ENCODE peak calls at places on chromosome 17, in six cellular contexts. One of them, this sample, is unnamed.

GRCh38 chr17:72666519-72666874 is 426.0 kb downstream of the SLC39A11 start:
- DNase-seq in AG04450: no peak
- DNase-seq in CD8-positive, alpha-beta memory T cell: no peak
- DNase-seq in NT2/D1: no peak
- DNase-seq in ovary: no peak
- DNase-seq in GM06990: no peak
- DNase-seq in this sample: no peak

GRCh38 chr17:82970067-82970466 is 109.3 kb upstream of the METRNL start:
- DNase-seq in AG04450: no peak
- DNase-seq in ovary: no peak
- DNase-seq in GM06990: peak; percentile 57
- DNase-seq in CD8-positive, alpha-beta memory T cell: no peak
- DNase-seq in NT2/D1: no peak
- DNase-seq in this sample: no peak

GRCh38 chr17:50560185-50560824 is at the start of gene CACNA1G:
- DNase-seq in CD8-positive, alpha-beta memory T cell: peak; percentile 86
- DNase-seq in NT2/D1: peak; percentile 85
- DNase-seq in ovary: peak; percentile 93
- DNase-seq in GM06990: peak; percentile 87
- DNase-seq in AG04450: peak; percentile 26
- DNase-seq in this sample: peak; percentile 86

GRCh38 chr17:19904412-19904811 is 36.7 kb upstream of the ULK2 start:
- DNase-seq in AG04450: no peak
- DNase-seq in CD8-positive, alpha-beta memory T cell: no peak
- DNase-seq in NT2/D1: no peak
- DNase-seq in GM06990: no peak
- DNase-seq in ovary: no peak
- DNase-seq in this sample: no peak

GRCh38 chr17:76213491-76213890 is 26.8 kb downstream of the RNF157 start:
- DNase-seq in AG04450: no peak
- DNase-seq in GM06990: no peak
- DNase-seq in NT2/D1: peak; percentile 48
- DNase-seq in CD8-positive, alpha-beta memory T cell: no peak
- DNase-seq in ovary: no peak
- DNase-seq in this sample: no peak

GRCh38 chr17:33106525-33107162 is 115.0 kb downstream of the SPACA3 start:
- DNase-seq in CD8-positive, alpha-beta memory T cell: no peak
- DNase-seq in AG04450: no peak
- DNase-seq in GM06990: no peak
- DNase-seq in ovary: no peak
- DNase-seq in NT2/D1: no peak
- DNase-seq in this sample: no peak

GRCh38 chr17:76659928-76660614 is 16.5 kb upstream of the ST6GALNAC1 start:
- DNase-seq in ovary: no peak
- DNase-seq in AG04450: no peak
- DNase-seq in CD8-positive, alpha-beta memory T cell: peak; percentile 49
- DNase-seq in NT2/D1: no peak
- DNase-seq in GM06990: no peak
- DNase-seq in this sample: peak; percentile 54

GRCh38 chr17:41415833-41416335 is 8.5 kb downstream of the KRT37 start:
- DNase-seq in ovary: peak; percentile 72
- DNase-seq in AG04450: no peak
- DNase-seq in CD8-positive, alpha-beta memory T cell: no peak
- DNase-seq in GM06990: no peak
- DNase-seq in NT2/D1: no peak
- DNase-seq in this sample: no peak

GRCh38 chr17:82402865-82403264 is 15.3 kb upstream of the HEXD start:
- DNase-seq in NT2/D1: no peak
- DNase-seq in GM06990: no peak
- DNase-seq in CD8-positive, alpha-beta memory T cell: no peak
- DNase-seq in ovary: no peak
- DNase-seq in AG04450: no peak
- DNase-seq in this sample: no peak

GRCh38 chr17:68777856-68778694 is 176.9 kb upstream of the FAM20A start:
- DNase-seq in ovary: no peak
- DNase-seq in GM06990: no peak
- DNase-seq in AG04450: no peak
- DNase-seq in NT2/D1: no peak
- DNase-seq in CD8-positive, alpha-beta memory T cell: no peak
- DNase-seq in this sample: no peak

GRCh38 chr17:82424001-82424862 is 5.8 kb upstream of the OGFOD3 start:
- DNase-seq in ovary: no peak
- DNase-seq in CD8-positive, alpha-beta memory T cell: peak; percentile 64
- DNase-seq in GM06990: no peak
- DNase-seq in NT2/D1: peak; percentile 49
- DNase-seq in AG04450: no peak
- DNase-seq in this sample: peak; percentile 57

GRCh38 chr17:55814377-55814776 is 63.5 kb downstream of the PCTP start:
- DNase-seq in AG04450: no peak
- DNase-seq in NT2/D1: no peak
- DNase-seq in GM06990: no peak
- DNase-seq in ovary: no peak
- DNase-seq in CD8-positive, alpha-beta memory T cell: no peak
- DNase-seq in this sample: no peak

GRCh38 chr17:78237403-78238012 is 6.1 kb downstream of the TMEM235 start:
- DNase-seq in CD8-positive, alpha-beta memory T cell: no peak
- DNase-seq in GM06990: no peak
- DNase-seq in AG04450: no peak
- DNase-seq in ovary: peak; percentile 80
- DNase-seq in NT2/D1: no peak
- DNase-seq in this sample: no peak

GRCh38 chr17:58968662-58969061 is 138.0 kb downstream of the TRIM37 start:
- DNase-seq in GM06990: no peak
- DNase-seq in NT2/D1: no peak
- DNase-seq in AG04450: no peak
- DNase-seq in ovary: no peak
- DNase-seq in CD8-positive, alpha-beta memory T cell: no peak
- DNase-seq in this sample: peak; percentile 39

GRCh38 chr17:17042851-17043667 is 802 bp downstream of the MPRIP start:
- DNase-seq in AG04450: no peak
- DNase-seq in ovary: peak; percentile 42
- DNase-seq in GM06990: no peak
- DNase-seq in NT2/D1: no peak
- DNase-seq in CD8-positive, alpha-beta memory T cell: peak; percentile 57
- DNase-seq in this sample: no peak

GRCh38 chr17:2002767-2003329 is 22.3 kb downstream of the RTN4RL1 start:
- DNase-seq in NT2/D1: no peak
- DNase-seq in ovary: no peak
- DNase-seq in GM06990: no peak
- DNase-seq in CD8-positive, alpha-beta memory T cell: no peak
- DNase-seq in AG04450: no peak
- DNase-seq in this sample: no peak

GRCh38 chr17:63989622-63990345 is 8.4 kb upstream of the PRR29 start:
- DNase-seq in AG04450: no peak
- DNase-seq in ovary: no peak
- DNase-seq in CD8-positive, alpha-beta memory T cell: no peak
- DNase-seq in GM06990: no peak
- DNase-seq in NT2/D1: no peak
- DNase-seq in this sample: no peak

GRCh38 chr17:49995055-49995738 is at the start of gene DLX3:
- DNase-seq in ovary: peak; percentile 67
- DNase-seq in CD8-positive, alpha-beta memory T cell: no peak
- DNase-seq in GM06990: no peak
- DNase-seq in AG04450: no peak
- DNase-seq in NT2/D1: peak; percentile 62
- DNase-seq in this sample: no peak

DNA sequence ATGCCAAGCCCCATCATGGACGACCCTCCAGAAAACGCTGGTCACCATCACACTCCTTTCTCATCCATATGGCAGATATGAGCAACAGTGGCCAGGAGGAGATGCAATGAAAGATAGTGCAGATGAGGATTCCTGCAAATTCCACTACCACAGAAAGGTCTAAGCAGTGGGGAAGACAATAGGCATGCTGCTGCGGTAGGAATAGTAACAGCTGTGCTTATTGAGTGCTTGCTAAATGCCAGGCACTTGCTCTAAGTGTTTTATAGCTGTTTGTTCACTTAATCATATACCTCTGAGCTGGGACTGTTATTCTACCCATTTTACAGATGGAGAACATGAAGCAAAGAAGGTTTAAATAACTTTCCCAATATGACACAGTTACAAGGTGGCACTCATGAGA is 46.6 kb upstream of the AKAP1 start:
- DNase-seq in NT2/D1: no peak
- DNase-seq in ovary: no peak
- DNase-seq in AG04450: no peak
- DNase-seq in GM06990: no peak
- DNase-seq in CD8-positive, alpha-beta memory T cell: no peak
- DNase-seq in this sample: no peak
- H3K27me3 ChIP-seq in NT2/D1: no peaks in the 10 kb centered on the region
- H3K27me3 ChIP-seq in ovary: no peaks in the 10 kb centered on the region
- H3K27me3 ChIP-seq in AG04450: peaks cover 5% of the 10 kb centered on the region
- H3K27me3 ChIP-seq in GM06990: no peaks in the 10 kb centered on the region
- H3K27me3 ChIP-seq in CD8-positive, alpha-beta memory T cell: peaks cover 7% of the 10 kb centered on the region
- H3K27me3 ChIP-seq in this sample: no peaks in the 10 kb centered on the region

GRCh38 chr17:9016941-9017552 is 4.3 kb upstream of the NTN1 start:
- DNase-seq in GM06990: no peak
- DNase-seq in NT2/D1: no peak
- DNase-seq in AG04450: no peak
- DNase-seq in ovary: no peak
- DNase-seq in CD8-positive, alpha-beta memory T cell: no peak
- DNase-seq in this sample: no peak
- H3K27me3 ChIP-seq in GM06990: no peaks in the 10 kb centered on the region
- H3K27me3 ChIP-seq in NT2/D1: peaks cover 26% of the 10 kb centered on the region
- H3K27me3 ChIP-seq in AG04450: peaks cover 12% of the 10 kb centered on the region
- H3K27me3 ChIP-seq in ovary: no peaks in the 10 kb centered on the region
- H3K27me3 ChIP-seq in CD8-positive, alpha-beta memory T cell: peaks cover 20% of the 10 kb centered on the region
- H3K27me3 ChIP-seq in this sample: peaks cover 17% of the 10 kb centered on the region

GRCh38 chr17:39994448-39994847 is 13.8 kb downstream of the PSMD3 start:
- DNase-seq in GM06990: no peak
- DNase-seq in ovary: no peak
- DNase-seq in AG04450: no peak
- DNase-seq in NT2/D1: no peak
- DNase-seq in CD8-positive, alpha-beta memory T cell: no peak
- DNase-seq in this sample: no peak
- H3K27me3 ChIP-seq in GM06990: no peaks in the 10 kb centered on the region
- H3K27me3 ChIP-seq in ovary: no peaks in the 10 kb centered on the region
- H3K27me3 ChIP-seq in AG04450: no peaks in the 10 kb centered on the region
- H3K27me3 ChIP-seq in NT2/D1: no peaks in the 10 kb centered on the region
- H3K27me3 ChIP-seq in CD8-positive, alpha-beta memory T cell: no peaks in the 10 kb centered on the region
- H3K27me3 ChIP-seq in this sample: no peaks in the 10 kb centered on the region

DNA sequence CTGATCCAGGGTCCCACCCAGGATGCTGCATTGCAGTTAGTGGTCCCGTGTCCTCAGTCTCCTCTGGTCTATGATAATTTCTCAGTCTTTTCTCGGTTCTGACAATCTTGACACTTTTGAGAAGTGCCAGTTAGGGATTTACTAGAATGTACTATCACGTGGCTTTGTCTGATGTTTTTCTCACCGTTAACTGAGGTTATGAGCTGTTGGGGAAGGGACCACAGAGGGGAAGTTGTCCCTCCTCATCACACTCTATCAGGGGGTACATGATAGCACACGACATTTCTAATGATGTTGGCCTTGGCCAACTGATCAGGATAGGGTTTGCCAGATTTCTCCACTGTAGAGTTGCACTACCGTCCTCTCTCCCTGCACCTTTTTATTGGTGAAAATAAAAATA is 250.9 kb upstream of the SDK2 start:
- DNase-seq in NT2/D1: no peak
- DNase-seq in CD8-positive, alpha-beta memory T cell: no peak
- DNase-seq in AG04450: no peak
- DNase-seq in ovary: no peak
- DNase-seq in GM06990: no peak
- DNase-seq in this sample: no peak
- H3K27me3 ChIP-seq in NT2/D1: peaks cover 51% of the 10 kb centered on the region
- H3K27me3 ChIP-seq in CD8-positive, alpha-beta memory T cell: no peaks in the 10 kb centered on the region
- H3K27me3 ChIP-seq in AG04450: no peaks in the 10 kb centered on the region
- H3K27me3 ChIP-seq in ovary: no peaks in the 10 kb centered on the region
- H3K27me3 ChIP-seq in GM06990: no peaks in the 10 kb centered on the region
- H3K27me3 ChIP-seq in this sample: peaks cover 9% of the 10 kb centered on the region

GRCh38 chr17:79609616-79610150 is 1.2 kb downstream of the RBFOX3 start:
- DNase-seq in AG04450: no peak
- DNase-seq in CD8-positive, alpha-beta memory T cell: no peak
- DNase-seq in ovary: no peak
- DNase-seq in GM06990: no peak
- DNase-seq in NT2/D1: no peak
- DNase-seq in this sample: no peak

GRCh38 chr17:79610151-79610645 is 653 bp downstream of the RBFOX3 start:
- DNase-seq in ovary: no peak
- DNase-seq in GM06990: no peak
- DNase-seq in CD8-positive, alpha-beta memory T cell: no peak
- DNase-seq in NT2/D1: no peak
- DNase-seq in AG04450: no peak
- DNase-seq in this sample: no peak

GRCh38 chr17:79609175-79609589 is 1.7 kb downstream of the RBFOX3 start:
- DNase-seq in ovary: no peak
- DNase-seq in AG04450: no peak
- DNase-seq in GM06990: no peak
- DNase-seq in CD8-positive, alpha-beta memory T cell: no peak
- DNase-seq in NT2/D1: no peak
- DNase-seq in this sample: no peak

GRCh38 chr17:79607941-79608728 is 2.7 kb downstream of the RBFOX3 start:
- DNase-seq in GM06990: no peak
- DNase-seq in CD8-positive, alpha-beta memory T cell: no peak
- DNase-seq in ovary: no peak
- DNase-seq in NT2/D1: peak; percentile 47
- DNase-seq in AG04450: no peak
- DNase-seq in this sample: no peak

GRCh38 chr17:79608729-79609039 is 2.2 kb downstream of the RBFOX3 start:
- DNase-seq in CD8-positive, alpha-beta memory T cell: no peak
- DNase-seq in NT2/D1: no peak
- DNase-seq in GM06990: no peak
- DNase-seq in ovary: no peak
- DNase-seq in AG04450: no peak
- DNase-seq in this sample: no peak
- H3K27me3 ChIP-seq in CD8-positive, alpha-beta memory T cell: peaks cover 5% of the 10 kb centered on the region
- H3K27me3 ChIP-seq in NT2/D1: peaks cover 91% of the 10 kb centered on the region
- H3K27me3 ChIP-seq in GM06990: peaks cover 1% of the 10 kb centered on the region
- H3K27me3 ChIP-seq in ovary: no peaks in the 10 kb centered on the region
- H3K27me3 ChIP-seq in AG04450: peaks cover 45% of the 10 kb centered on the region
- H3K27me3 ChIP-seq in this sample: peaks cover 7% of the 10 kb centered on the region

GRCh38 chr17:48528153-48528912 is 2.5 kb downstream of the HOXB1 start:
- DNase-seq in NT2/D1: no peak
- DNase-seq in AG04450: no peak
- DNase-seq in ovary: no peak
- DNase-seq in GM06990: no peak
- DNase-seq in CD8-positive, alpha-beta memory T cell: no peak
- DNase-seq in this sample: no peak
- H3K27me3 ChIP-seq in NT2/D1: peaks cover 82% of the 10 kb centered on the region
- H3K27me3 ChIP-seq in AG04450: no peaks in the 10 kb centered on the region
- H3K27me3 ChIP-seq in ovary: no peaks in the 10 kb centered on the region
- H3K27me3 ChIP-seq in GM06990: no peaks in the 10 kb centered on the region
- H3K27me3 ChIP-seq in CD8-positive, alpha-beta memory T cell: peaks cover 5% of the 10 kb centered on the region
- H3K27me3 ChIP-seq in this sample: no peaks in the 10 kb centered on the region